ENCODE peak calls at places on chromosomes 13 and 19, in four cellular contexts. Q is AG09309, B is activated B cell treated with CpG ODN at 0.5 μM for 24 hours, V is aorta. U is an unnamed sample.

GRCh38 chr13:39875111-39875510 is 219.6 kb downstream of the COG6 start:
- DNase-seq in V (no peak), B (no peak), Q (no peak), U (no peak)

GRCh38 chr13:71417205-71417604 is 449.8 kb downstream of the DACH1 start:
- DNase-seq in V (no peak), Q (no peak), B (no peak), U (no peak)

GRCh38 chr19:50202962-50203280 is 501 bp upstream of the MYH14 start:
- DNase-seq in B (no peak), V (no peak), Q (no peak), U (no peak)

GRCh38 chr19:18733196-18733647 is 49.7 kb downstream of the CRTC1 start:
- DNase-seq in V (no peak), Q (no peak), B (no peak), U (no peak)

GRCh38 chr13:30033681-30034447 is 183.4 kb upstream of the UBL3 start:
- DNase-seq in V (no peak), Q (peak), B (no peak), U (peak)

GRCh38 chr19:35451278-35452096 is 3.4 kb downstream of the FFAR2 start:
- DNase-seq in B (no peak), Q (no peak), V (no peak), U (no peak)

GRCh38 chr19:1171755-1172352 is 2.2 kb downstream of the SBNO2 start:
- DNase-seq in V (no peak), B (no peak), Q (no peak), U (no peak)

GRCh38 chr19:11480927-11481776 is at the start of gene ELAVL3:
- DNase-seq in Q (no peak), V (no peak), B (no peak), U (no peak)

GRCh38 chr13:72839831-72840426 is 58.0 kb downstream of the PIBF1 start:
- DNase-seq in B (no peak), Q (peak), V (no peak), U (no peak)

GRCh38 chr13:97559030-97559429 is 125.1 kb downstream of the RAP2A start:
- DNase-seq in Q (no peak), B (no peak), V (no peak), U (no peak)

GRCh38 chr13:42893346-42893745 is 98.7 kb downstream of the EPSTI1 start:
- DNase-seq in Q (peak), B (no peak), V (no peak), U (no peak)

GRCh38 chr19:42150353-42150752 is 18.1 kb upstream of the POU2F2 start:
- DNase-seq in B (no peak), Q (no peak), V (no peak), U (no peak)

GRCh38 chr19:34644991-34645461 is 31.9 kb downstream of the SCGB2B2 start:
- DNase-seq in Q (no peak), V (no peak), B (no peak), U (no peak)

GRCh38 chr19:40298026-40298425 is 12.9 kb upstream of the AKT2 start:
- DNase-seq in B (no peak), V (no peak), Q (no peak), U (no peak)

GRCh38 chr13:39781381-39781780 is 125.9 kb downstream of the COG6 start:
- DNase-seq in B (no peak), Q (no peak), V (no peak), U (no peak)

GRCh38 chr19:1445932-1446712 is 3.8 kb upstream of the APC2 start:
- DNase-seq in B (peak), V (no peak), Q (no peak), U (no peak)

GRCh38 chr19:15137777-15138176 is 30.6 kb downstream of the SYDE1 start:
- DNase-seq in B (no peak), V (no peak), Q (no peak), U (no peak)

GRCh38 chr19:46451352-46451751 is 20.0 kb downstream of the PNMA8A start:
- DNase-seq in V (no peak), B (no peak), Q (no peak), U (peak)

GRCh38 chr19:46081928-46082727 is 41.3 kb upstream of the IGFL4 start:
- DNase-seq in V (no peak), Q (no peak), B (no peak), U (no peak)

GRCh38 chr13:79662882-79663281 is 181.9 kb downstream of the NDFIP2 start:
- DNase-seq in V (no peak), Q (no peak), B (no peak), U (no peak)